ENCODE peak calls at places on chromosomes 12 and 14, in six cellular contexts. V is fibroblast of gingiva, Z is endodermal cell, Q is T-helper 1 cell, I is foreskin melanocyte, M is kidney tubule cell. J is an unnamed sample.

GRCh38 chr12:89648211-89648930 is 60.3 kb downstream of the ATP2B1 start:
- DNase-seq in M (no peak), I (peak; percentile 77), Q (no peak), V (no peak), Z (peak; percentile 89), J (no peak)

GRCh38 chr12:26406391-26406790 is 211.0 kb downstream of the SSPN start:
- DNase-seq in I (no peak), Z (no peak), V (no peak), Q (no peak), M (peak; percentile 59), J (no peak)

GRCh38 chr12:23008613-23009012 is 383.6 kb downstream of the ETNK1 start:
- DNase-seq in I (no peak), Z (no peak), M (no peak), V (no peak), Q (no peak), J (no peak)

GRCh38 chr14:69318901-69319475 is 59.0 kb downstream of the GALNT16 start:
- DNase-seq in Z (no peak), Q (no peak), M (no peak), V (no peak), I (no peak), J (no peak)

GRCh38 chr12:55822228-55822627 is 4.4 kb downstream of the ORMDL2 start:
- DNase-seq in M (peak; percentile 73), I (no peak), Q (no peak), Z (peak; percentile 87), V (no peak), J (no peak)

GRCh38 chr14:68297871-68298468 is 478.4 kb downstream of the RAD51B start:
- DNase-seq in V (peak; percentile 13), I (peak; percentile 67), M (no peak), Q (no peak), Z (peak; percentile 64), J (no peak)

GRCh38 chr12:29155079-29155478 is 6.0 kb downstream of the FAR2 start:
- DNase-seq in Q (no peak), Z (peak; percentile 55), M (no peak), V (no peak), I (no peak), J (no peak)

GRCh38 chr12:77294016-77294415 is 228.6 kb upstream of the E2F7 start:
- DNase-seq in I (no peak), V (no peak), Z (no peak), Q (no peak), M (peak; percentile 33), J (no peak)

GRCh38 chr14:95226801-95227200 is 69.5 kb upstream of the DICER1 start:
- DNase-seq in Z (no peak), M (peak; percentile 91), I (no peak), V (no peak), Q (no peak), J (no peak)

GRCh38 chr12:122350444-122350843 is 72.0 kb downstream of the CLIP1 start:
- DNase-seq in Z (no peak), Q (no peak), M (no peak), V (peak; percentile 78), I (no peak), J (peak; percentile 44)

GRCh38 chr14:54782803-54783659 is 119.6 kb downstream of the GCH1 start:
- DNase-seq in I (no peak), Q (no peak), V (no peak), M (no peak), Z (peak; percentile 85), J (peak; percentile 77)